ENCODE peak calls at places on chromosomes 16 and 17, in ten cellular contexts. R is Karpas-422, T is IMR-90, J is Peyer's patch, Q is kidney epithelial cell, D is kidney, U is lower lobe of right lung, C is uterus, I is psoas muscle, Z is A673. S is an unnamed sample. For H3K36me3, the result is how much of the 10 kb centered on the place peaks cover.

GRCh38 chr16:54870151-54870550 is 60.5 kb upstream of the IRX5 start:
- DNase-seq in T (no peak), J (no peak), C (no peak), Z (no peak), R (no peak), Q (no peak), U (no peak), D (no peak), I (no peak), S (no peak)

GRCh38 chr16:31251435-31251834 is 8.3 kb upstream of the ITGAM start:
- DNase-seq in J (no peak), I (no peak), U (no peak), T (no peak), Q (no peak), D (no peak), C (no peak), R (no peak), Z (no peak), S (no peak)

GRCh38 chr17:73973881-73974409 is 229.5 kb upstream of the RPL38 start:
- DNase-seq in R (no peak), D (no peak), J (no peak), C (no peak), Q (no peak), T (no peak), U (no peak), I (no peak), Z (no peak), S (no peak)

GRCh38 chr16:25699069-25699468 is 7.3 kb downstream of the HS3ST4 start:
- DNase-seq in T (no peak), D (no peak), Q (no peak), R (no peak), U (no peak), Z (peak), I (no peak), J (no peak), C (no peak), S (no peak)

GRCh38 chr17:62718420-62718819 is 89.7 kb downstream of the MARCHF10 start:
- DNase-seq in T (peak), I (no peak), Q (peak), Z (no peak), R (no peak), D (no peak), J (no peak), U (no peak), C (no peak), S (no peak)

GRCh38 chr17:18270046-18270850 is 9.8 kb downstream of the MIEF2 start:
- DNase-seq in T (no peak), D (no peak), U (no peak), Z (no peak), C (no peak), Q (no peak), I (no peak), J (no peak), R (no peak), S (no peak)

GRCh38 chr17:4344926-4345325 is 21.5 kb downstream of the UBE2G1 start:
- DNase-seq in Z (no peak), J (no peak), T (no peak), C (no peak), I (no peak), D (no peak), U (no peak), R (no peak), Q (no peak), S (no peak)

GRCh38 chr17:61809816-61810392 is 53.4 kb downstream of the BRIP1 start:
- DNase-seq in J (no peak), C (no peak), D (no peak), Z (peak), Q (no peak), I (no peak), U (no peak), T (peak), R (no peak), S (no peak)

GRCh38 chr17:79046501-79047280 is 22.7 kb downstream of the C1QTNF1 start:
- DNase-seq in Q (no peak), D (peak), I (peak), Z (no peak), U (no peak), T (no peak), J (no peak), C (no peak), R (no peak), S (no peak)

GRCh38 chr16:19410435-19411153 is 7.1 kb upstream of the TMC5 start:
- DNase-seq in T (no peak), D (no peak), J (no peak), R (no peak), U (peak), Z (peak), C (no peak), I (peak), Q (no peak), S (no peak)

GRCh38 chr16:11705311-11705710 is 37.1 kb downstream of the SNN start:
- DNase-seq in C (no peak), R (no peak), J (no peak), Z (no peak), I (no peak), D (no peak), U (no peak), T (no peak), Q (no peak), S (no peak)

GRCh38 chr17:44255915-44256314 is 12.0 kb downstream of the SLC4A1 start:
- DNase-seq in T (no peak), J (no peak), I (no peak), Z (no peak), C (no peak), Q (no peak), R (no peak), D (no peak), U (no peak), S (no peak)

GRCh38 chr17:68248199-68248825 is 469 bp downstream of the AMZ2 start:
- DNase-seq in C (peak), T (peak), I (no peak), D (no peak), Z (peak), U (no peak), Q (no peak), J (peak), R (no peak), S (no peak)

GRCh38 chr16:2006317-2006716 is 3.3 kb downstream of the ZNF598 start:
- DNase-seq in U (no peak), Z (no peak), R (no peak), Q (no peak), C (no peak), D (peak), J (no peak), I (peak), T (no peak), S (no peak)

GRCh38 chr17:76635039-76635438 is 8.5 kb downstream of the ST6GALNAC1 start:
- DNase-seq in I (no peak), T (peak), Q (no peak), C (no peak), U (no peak), R (no peak), D (no peak), Z (no peak), J (no peak), S (no peak)

GRCh38 chr17:21452377-21453143 is 76.4 kb downstream of the KCNJ12 start:
- DNase-seq in R (peak), J (peak), Q (peak), T (peak), I (peak), U (peak), C (peak), D (peak), Z (peak), S (peak)

GRCh38 chr17:54172654-54173316 is 350.1 kb downstream of the KIF2B start:
- DNase-seq in Z (peak), Q (no peak), C (no peak), R (peak), T (no peak), J (no peak), D (no peak), U (no peak), I (no peak), S (no peak)

GRCh38 chr16:82990155-82990554 is 363.4 kb downstream of the CDH13 start:
- DNase-seq in D (no peak), R (no peak), T (peak), C (no peak), Z (no peak), J (no peak), Q (peak), I (no peak), U (no peak), S (no peak)

GRCh38 chr16:16191493-16192167 is 31.7 kb downstream of the ABCC6 start:
- DNase-seq in D (no peak), R (no peak), U (no peak), T (no peak), Z (no peak), Q (no peak), J (no peak), I (no peak), C (no peak), S (no peak)

DNA sequence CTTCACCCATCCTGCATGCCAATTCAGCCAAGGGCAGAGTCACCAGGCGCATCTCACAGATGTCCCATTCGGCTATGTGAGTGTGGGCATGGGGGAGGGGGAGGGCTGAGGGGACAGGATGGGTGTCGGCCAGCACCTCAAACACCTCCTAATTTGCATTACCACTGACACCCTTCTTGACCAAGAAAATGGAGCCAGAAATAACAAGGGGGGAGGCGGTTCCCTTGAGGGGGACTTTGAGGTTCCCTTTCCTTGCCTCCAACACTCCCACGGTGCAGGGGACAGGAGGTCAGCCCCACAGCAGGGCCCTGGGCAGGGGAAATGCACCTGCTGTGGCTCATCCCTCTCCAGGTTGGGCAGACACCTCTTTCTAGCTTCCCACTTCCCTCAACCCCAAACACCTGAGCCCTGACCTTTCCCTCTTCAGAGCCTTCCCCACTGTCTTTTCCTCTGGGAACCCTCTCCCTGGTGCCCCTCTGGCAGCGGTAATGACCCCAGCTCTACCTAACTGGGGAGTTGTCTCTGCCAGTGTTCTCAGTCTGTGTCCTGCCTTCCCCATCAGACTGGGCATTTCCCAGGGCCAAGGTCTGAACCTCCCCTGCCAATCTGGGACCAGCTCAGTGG is 18.2 kb upstream of the TBX21 start:
- DNase-seq in D (no peak), I (no peak), Q (no peak), U (no peak), J (peak), R (peak), T (no peak), Z (no peak), C (no peak), S (no peak)
- H3K36me3 ChIP-seq in D (under half), I (under half), Q (under half), U (under half), J (under half), R (under half), T (under half), Z (under half), C (under half), S (under half)

DNA sequence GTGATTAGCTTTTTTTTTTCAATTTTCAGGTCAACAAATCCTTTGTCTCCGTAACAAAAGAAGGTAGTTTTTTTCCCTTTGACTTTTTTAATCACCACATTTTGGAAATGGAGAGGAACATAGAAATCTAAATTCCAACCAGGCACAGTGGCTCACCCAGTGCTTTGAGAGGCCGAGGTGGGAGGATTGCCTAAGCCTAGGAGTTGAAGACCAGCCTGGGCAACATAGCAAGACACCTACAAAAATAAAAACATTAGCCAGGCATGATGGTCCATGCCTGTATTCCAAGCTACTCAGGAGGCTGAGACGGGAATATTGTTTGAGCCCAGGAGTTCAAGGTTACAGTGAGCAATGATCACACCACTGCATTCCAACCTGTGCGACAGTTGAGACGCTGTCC is 5.7 kb downstream of the PSMD7 start:
- DNase-seq in I (no peak), D (no peak), Z (no peak), T (no peak), J (no peak), C (no peak), U (no peak), Q (no peak), R (no peak), S (no peak)
- H3K36me3 ChIP-seq in I (half or more), D (half or more), Z (half or more), T (half or more), J (under half), C (under half), U (half or more), Q (under half), R (half or more), S (half or more)

GRCh38 chr16:84675423-84675822 is 24.4 kb upstream of the USP10 start:
- DNase-seq in Z (no peak), T (no peak), U (no peak), Q (no peak), D (no peak), C (no peak), R (no peak), J (no peak), I (no peak), S (no peak)
- H3K36me3 ChIP-seq in Z (under half), T (under half), U (under half), Q (under half), D (under half), C (under half), R (under half), J (under half), I (under half), S (under half)

DNA sequence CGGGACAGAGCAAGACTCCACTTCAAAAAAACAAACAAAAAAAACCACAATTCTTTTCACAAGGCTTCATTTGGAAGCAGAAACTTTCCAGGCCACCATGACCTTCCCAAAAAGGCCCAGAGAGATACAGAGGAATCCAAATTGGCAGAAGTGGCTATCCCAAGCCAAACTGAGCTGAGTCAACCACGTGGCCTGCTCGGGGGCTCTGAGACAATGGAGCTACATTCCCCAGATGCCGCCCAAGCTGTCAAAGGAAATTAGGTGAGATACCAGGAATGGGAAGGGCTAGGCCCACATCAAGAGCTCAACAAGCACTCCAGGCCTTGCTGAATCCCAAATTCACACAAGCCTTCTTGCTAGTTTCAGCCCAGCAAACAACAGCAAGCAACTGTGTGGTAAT is 5.7 kb upstream of the EXOSC6 start:
- DNase-seq in R (peak), Q (no peak), I (no peak), C (no peak), Z (no peak), D (no peak), U (no peak), T (no peak), J (no peak), S (no peak)
- H3K36me3 ChIP-seq in R (under half), Q (under half), I (half or more), C (under half), Z (half or more), D (half or more), U (half or more), T (half or more), J (under half), S (half or more)

GRCh38 chr17:60065867-60066266 is 12.9 kb downstream of the HEATR6 start:
- DNase-seq in D (no peak), C (no peak), U (no peak), T (no peak), J (no peak), Q (no peak), Z (no peak), R (no peak), I (no peak), S (no peak)
- H3K36me3 ChIP-seq in D (under half), C (under half), U (half or more), T (under half), J (under half), Q (under half), Z (half or more), R (half or more), I (half or more), S (under half)

DNA sequence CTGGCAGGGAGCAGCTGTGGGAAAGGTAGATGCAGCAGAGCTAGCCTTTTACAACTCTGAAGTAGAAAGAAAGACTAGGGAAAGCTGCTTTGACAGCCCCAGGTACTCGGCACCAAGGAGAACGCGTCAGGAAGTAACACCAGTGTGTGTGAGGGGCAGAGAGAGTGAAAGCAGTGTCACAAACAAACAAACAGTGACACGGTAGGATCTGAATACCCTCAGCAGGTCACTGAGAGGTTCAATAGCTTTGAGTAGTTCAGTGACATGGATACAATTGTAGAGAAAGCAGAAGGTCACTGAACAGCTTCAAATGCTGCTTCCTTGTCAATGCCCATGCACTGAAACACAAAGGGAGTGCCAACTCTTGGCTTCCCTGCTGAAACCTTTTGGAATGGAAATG is 150.3 kb upstream of the C17orf78 start:
- DNase-seq in Z (no peak), R (no peak), Q (no peak), D (no peak), I (no peak), C (no peak), T (no peak), J (no peak), U (no peak), S (no peak)
- H3K36me3 ChIP-seq in Z (under half), R (under half), Q (under half), D (under half), I (half or more), C (under half), T (under half), J (under half), U (half or more), S (under half)

GRCh38 chr17:31877911-31878702 is 19.1 kb upstream of the COPRS start:
- DNase-seq in U (no peak), I (no peak), J (no peak), T (peak), C (no peak), Z (no peak), R (peak), D (no peak), Q (no peak), S (no peak)
- H3K36me3 ChIP-seq in U (half or more), I (half or more), J (under half), T (half or more), C (under half), Z (under half), R (under half), D (under half), Q (under half), S (under half)

S was measured in CD4-positive, alpha-beta memory T cell.